ENCODE peak calls at places on chromosomes 6 and 20, in nine cellular contexts. One of them, this sample, is unnamed.

GRCh38 chr6:70241991-70242420 is 60.9 kb downstream of the COL9A1 start:
- DNase-seq in prostate gland: no peak
- DNase-seq in neural progenitor cell: no peak
- DNase-seq in lower lobe of right lung: no peak
- DNase-seq in suprapubic skin: no peak
- DNase-seq in uterus: no peak
- DNase-seq in hepatocyte: peak; percentile 22
- DNase-seq in Peyer's patch: no peak
- DNase-seq in upper lobe of right lung: no peak
- DNase-seq in this sample: no peak

GRCh38 chr6:157397660-157398059 is 16.7 kb downstream of the ZDHHC14 start:
- DNase-seq in hepatocyte: no peak
- DNase-seq in suprapubic skin: no peak
- DNase-seq in neural progenitor cell: no peak
- DNase-seq in upper lobe of right lung: no peak
- DNase-seq in lower lobe of right lung: no peak
- DNase-seq in prostate gland: no peak
- DNase-seq in Peyer's patch: no peak
- DNase-seq in uterus: no peak
- DNase-seq in this sample: no peak

GRCh38 chr20:36384022-36384619 is 78.0 kb downstream of the DLGAP4 start:
- DNase-seq in Peyer's patch: no peak
- DNase-seq in prostate gland: no peak
- DNase-seq in lower lobe of right lung: no peak
- DNase-seq in hepatocyte: peak; percentile 68
- DNase-seq in upper lobe of right lung: no peak
- DNase-seq in suprapubic skin: no peak
- DNase-seq in uterus: no peak
- DNase-seq in neural progenitor cell: peak; percentile 92
- DNase-seq in this sample: no peak

GRCh38 chr6:168999392-168999791 is 254.3 kb downstream of the THBS2 start:
- DNase-seq in lower lobe of right lung: no peak
- DNase-seq in upper lobe of right lung: no peak
- DNase-seq in uterus: no peak
- DNase-seq in suprapubic skin: no peak
- DNase-seq in Peyer's patch: no peak
- DNase-seq in neural progenitor cell: no peak
- DNase-seq in hepatocyte: no peak
- DNase-seq in prostate gland: no peak
- DNase-seq in this sample: no peak

GRCh38 chr6:63764318-63764916 is 128.8 kb downstream of the PHF3 start:
- DNase-seq in hepatocyte: peak; percentile 65
- DNase-seq in lower lobe of right lung: no peak
- DNase-seq in uterus: no peak
- DNase-seq in neural progenitor cell: peak; percentile 56
- DNase-seq in prostate gland: no peak
- DNase-seq in upper lobe of right lung: no peak
- DNase-seq in suprapubic skin: no peak
- DNase-seq in Peyer's patch: no peak
- DNase-seq in this sample: no peak

GRCh38 chr20:53722515-53723036 is 128.9 kb upstream of the ZNF217 start:
- DNase-seq in hepatocyte: no peak
- DNase-seq in prostate gland: no peak
- DNase-seq in upper lobe of right lung: no peak
- DNase-seq in uterus: no peak
- DNase-seq in Peyer's patch: no peak
- DNase-seq in suprapubic skin: no peak
- DNase-seq in lower lobe of right lung: no peak
- DNase-seq in neural progenitor cell: no peak
- DNase-seq in this sample: no peak

GRCh38 chr6:37877373-37878149 is 58.0 kb downstream of the ZFAND3 start:
- DNase-seq in prostate gland: no peak
- DNase-seq in upper lobe of right lung: no peak
- DNase-seq in lower lobe of right lung: no peak
- DNase-seq in hepatocyte: no peak
- DNase-seq in uterus: no peak
- DNase-seq in Peyer's patch: no peak
- DNase-seq in neural progenitor cell: no peak
- DNase-seq in suprapubic skin: no peak
- DNase-seq in this sample: no peak

GRCh38 chr6:42239736-42240375 is 22.2 kb upstream of the MRPS10 start:
- DNase-seq in uterus: no peak
- DNase-seq in lower lobe of right lung: no peak
- DNase-seq in prostate gland: no peak
- DNase-seq in neural progenitor cell: no peak
- DNase-seq in suprapubic skin: no peak
- DNase-seq in hepatocyte: no peak
- DNase-seq in upper lobe of right lung: no peak
- DNase-seq in Peyer's patch: no peak
- DNase-seq in this sample: no peak

GRCh38 chr20:56715309-56715708 is 86.2 kb downstream of the TFAP2C start:
- DNase-seq in Peyer's patch: no peak
- DNase-seq in uterus: no peak
- DNase-seq in upper lobe of right lung: no peak
- DNase-seq in neural progenitor cell: no peak
- DNase-seq in hepatocyte: no peak
- DNase-seq in suprapubic skin: no peak
- DNase-seq in lower lobe of right lung: no peak
- DNase-seq in prostate gland: no peak
- DNase-seq in this sample: no peak

GRCh38 chr6:797479-798077 is 104.6 kb upstream of the EXOC2 start:
- DNase-seq in upper lobe of right lung: no peak
- DNase-seq in Peyer's patch: no peak
- DNase-seq in neural progenitor cell: peak; percentile 70
- DNase-seq in suprapubic skin: no peak
- DNase-seq in prostate gland: peak; percentile 59
- DNase-seq in hepatocyte: peak; percentile 77
- DNase-seq in lower lobe of right lung: no peak
- DNase-seq in uterus: no peak
- DNase-seq in this sample: no peak

GRCh38 chr20:51442602-51443001 is 99.9 kb downstream of the NFATC2 start:
- DNase-seq in suprapubic skin: no peak
- DNase-seq in upper lobe of right lung: no peak
- DNase-seq in neural progenitor cell: no peak
- DNase-seq in hepatocyte: no peak
- DNase-seq in lower lobe of right lung: no peak
- DNase-seq in prostate gland: no peak
- DNase-seq in uterus: no peak
- DNase-seq in Peyer's patch: no peak
- DNase-seq in this sample: no peak

GRCh38 chr20:46129955-46130481 is 11.9 kb downstream of the CD40 start:
- DNase-seq in suprapubic skin: peak; percentile 14
- DNase-seq in prostate gland: no peak
- DNase-seq in neural progenitor cell: no peak
- DNase-seq in upper lobe of right lung: no peak
- DNase-seq in lower lobe of right lung: no peak
- DNase-seq in uterus: no peak
- DNase-seq in hepatocyte: no peak
- DNase-seq in Peyer's patch: no peak
- DNase-seq in this sample: no peak

DNA sequence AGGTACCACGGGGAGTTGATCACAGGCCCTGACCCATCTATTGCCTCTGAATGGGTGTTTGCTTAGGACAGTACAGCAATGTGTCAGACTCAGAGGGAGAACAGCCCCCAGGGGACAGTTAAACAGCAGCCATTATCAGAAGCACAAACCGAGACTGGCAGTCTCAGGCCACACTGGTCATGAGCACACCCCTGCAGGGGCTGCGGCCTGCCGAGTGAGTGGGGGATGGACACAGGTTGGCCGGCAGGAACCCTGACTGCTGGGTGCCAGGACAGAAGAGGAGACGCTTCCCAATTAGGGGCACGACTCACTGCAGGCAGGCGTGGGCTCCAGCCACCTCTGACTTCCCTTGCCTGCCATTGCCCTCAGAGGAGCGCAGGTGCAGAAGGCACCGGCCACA is 395.7 kb downstream of the CDH4 start:
- DNase-seq in neural progenitor cell: no peak
- DNase-seq in Peyer's patch: no peak
- DNase-seq in uterus: no peak
- DNase-seq in suprapubic skin: no peak
- DNase-seq in hepatocyte: no peak
- DNase-seq in upper lobe of right lung: no peak
- DNase-seq in lower lobe of right lung: no peak
- DNase-seq in prostate gland: no peak
- DNase-seq in this sample: no peak
- H3K27ac ChIP-seq in neural progenitor cell: no peak overlapping the region
- H3K27ac ChIP-seq in Peyer's patch: no peak overlapping the region
- H3K27ac ChIP-seq in uterus: no peak overlapping the region
- H3K27ac ChIP-seq in suprapubic skin: no peak overlapping the region
- H3K27ac ChIP-seq in hepatocyte: no peak overlapping the region
- H3K27ac ChIP-seq in upper lobe of right lung: no peak overlapping the region
- H3K27ac ChIP-seq in lower lobe of right lung: no peak overlapping the region
- H3K27ac ChIP-seq in prostate gland: no peak overlapping the region
- H3K27ac ChIP-seq in this sample: no peak overlapping the region

DNA sequence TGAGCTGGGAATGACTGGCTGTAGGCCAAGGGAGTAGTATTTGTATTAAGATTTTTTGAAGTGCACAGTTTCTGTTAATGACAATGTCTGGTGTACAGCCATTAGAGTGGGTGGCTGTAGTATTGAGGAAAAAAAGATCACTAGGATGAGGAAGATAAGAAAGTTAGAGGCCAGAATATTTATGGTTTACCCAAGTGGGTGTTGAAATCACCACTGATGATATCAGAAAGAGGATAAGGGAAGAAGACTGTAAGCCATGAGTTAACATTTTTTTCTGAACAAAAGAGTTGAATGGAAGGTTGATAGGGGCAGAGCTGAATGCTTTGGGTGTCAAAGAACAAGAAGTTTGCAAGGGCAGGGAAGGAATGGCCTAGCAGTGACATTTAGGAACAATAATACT is 104.7 kb downstream of the PRDM13 start:
- DNase-seq in neural progenitor cell: no peak
- DNase-seq in Peyer's patch: no peak
- DNase-seq in uterus: no peak
- DNase-seq in hepatocyte: no peak
- DNase-seq in suprapubic skin: no peak
- DNase-seq in prostate gland: no peak
- DNase-seq in lower lobe of right lung: no peak
- DNase-seq in upper lobe of right lung: no peak
- DNase-seq in this sample: no peak
- H3K9me3 ChIP-seq in neural progenitor cell: no peaks in the 10 kb centered on the region
- H3K9me3 ChIP-seq in Peyer's patch: no peaks in the 10 kb centered on the region
- H3K9me3 ChIP-seq in uterus: no peaks in the 10 kb centered on the region
- H3K9me3 ChIP-seq in hepatocyte: no peaks in the 10 kb centered on the region
- H3K9me3 ChIP-seq in suprapubic skin: no peaks in the 10 kb centered on the region
- H3K9me3 ChIP-seq in prostate gland: no peaks in the 10 kb centered on the region
- H3K9me3 ChIP-seq in lower lobe of right lung: peaks cover 4% of the 10 kb centered on the region
- H3K9me3 ChIP-seq in upper lobe of right lung: no peaks in the 10 kb centered on the region
- H3K9me3 ChIP-seq in this sample: no peaks in the 10 kb centered on the region

GRCh38 chr6:135814043-135814442 is 37.5 kb upstream of the PDE7B start:
- DNase-seq in upper lobe of right lung: no peak
- DNase-seq in suprapubic skin: no peak
- DNase-seq in prostate gland: no peak
- DNase-seq in Peyer's patch: no peak
- DNase-seq in neural progenitor cell: no peak
- DNase-seq in hepatocyte: peak; percentile 53
- DNase-seq in lower lobe of right lung: no peak
- DNase-seq in uterus: no peak
- DNase-seq in this sample: no peak

GRCh38 chr6:135819665-135820064 is 31.8 kb upstream of the PDE7B start:
- DNase-seq in upper lobe of right lung: no peak
- DNase-seq in prostate gland: no peak
- DNase-seq in lower lobe of right lung: no peak
- DNase-seq in neural progenitor cell: no peak
- DNase-seq in hepatocyte: no peak
- DNase-seq in uterus: no peak
- DNase-seq in suprapubic skin: no peak
- DNase-seq in Peyer's patch: no peak
- DNase-seq in this sample: no peak

GRCh38 chr6:135815216-135815615 is 36.3 kb upstream of the PDE7B start:
- DNase-seq in prostate gland: no peak
- DNase-seq in neural progenitor cell: no peak
- DNase-seq in suprapubic skin: no peak
- DNase-seq in hepatocyte: no peak
- DNase-seq in upper lobe of right lung: no peak
- DNase-seq in uterus: no peak
- DNase-seq in Peyer's patch: no peak
- DNase-seq in lower lobe of right lung: no peak
- DNase-seq in this sample: no peak

GRCh38 chr6:135820340-135820739 is 31.2 kb upstream of the PDE7B start:
- DNase-seq in prostate gland: no peak
- DNase-seq in hepatocyte: no peak
- DNase-seq in neural progenitor cell: no peak
- DNase-seq in suprapubic skin: no peak
- DNase-seq in uterus: no peak
- DNase-seq in upper lobe of right lung: no peak
- DNase-seq in lower lobe of right lung: no peak
- DNase-seq in Peyer's patch: no peak
- DNase-seq in this sample: no peak

GRCh38 chr6:135817035-135817434 is 34.5 kb upstream of the PDE7B start:
- DNase-seq in suprapubic skin: no peak
- DNase-seq in uterus: no peak
- DNase-seq in Peyer's patch: no peak
- DNase-seq in hepatocyte: no peak
- DNase-seq in prostate gland: no peak
- DNase-seq in neural progenitor cell: no peak
- DNase-seq in upper lobe of right lung: no peak
- DNase-seq in lower lobe of right lung: no peak
- DNase-seq in this sample: no peak
- H3K27ac ChIP-seq in suprapubic skin: no peak overlapping the region
- H3K27ac ChIP-seq in uterus: no peak overlapping the region
- H3K27ac ChIP-seq in Peyer's patch: no peak overlapping the region
- H3K27ac ChIP-seq in hepatocyte: no peak overlapping the region
- H3K27ac ChIP-seq in prostate gland: no peak overlapping the region
- H3K27ac ChIP-seq in neural progenitor cell: no peak overlapping the region
- H3K27ac ChIP-seq in upper lobe of right lung: no peak overlapping the region
- H3K27ac ChIP-seq in lower lobe of right lung: no peak overlapping the region
- H3K27ac ChIP-seq in this sample: no peak overlapping the region

GRCh38 chr6:82487895-82488294 is 124.3 kb downstream of the TPBG start:
- DNase-seq in hepatocyte: no peak
- DNase-seq in suprapubic skin: no peak
- DNase-seq in upper lobe of right lung: no peak
- DNase-seq in uterus: no peak
- DNase-seq in lower lobe of right lung: no peak
- DNase-seq in prostate gland: no peak
- DNase-seq in neural progenitor cell: no peak
- DNase-seq in Peyer's patch: no peak
- DNase-seq in this sample: no peak
- H3K9me3 ChIP-seq in hepatocyte: peaks cover 5% of the 10 kb centered on the region
- H3K9me3 ChIP-seq in suprapubic skin: peaks cover 17% of the 10 kb centered on the region
- H3K9me3 ChIP-seq in upper lobe of right lung: peaks cover 8% of the 10 kb centered on the region
- H3K9me3 ChIP-seq in uterus: no peaks in the 10 kb centered on the region
- H3K9me3 ChIP-seq in lower lobe of right lung: peaks cover 28% of the 10 kb centered on the region
- H3K9me3 ChIP-seq in prostate gland: no peaks in the 10 kb centered on the region
- H3K9me3 ChIP-seq in neural progenitor cell: peaks cover 43% of the 10 kb centered on the region
- H3K9me3 ChIP-seq in Peyer's patch: no peaks in the 10 kb centered on the region
- H3K9me3 ChIP-seq in this sample: peaks cover 34% of the 10 kb centered on the region

This sample was measured in breast epithelium.